ENCODE peak calls at places on chromosomes 13 and 19, in four cellular contexts. L is pancreas, F is cardiac muscle cell, V is foreskin fibroblast. M is an unnamed sample.

GRCh38 chr19:2305424-2305823 is 2.5 kb downstream of the LINGO3 start:
- DNase-seq in F (no peak), V (no peak), L (no peak), M (no peak)

GRCh38 chr13:110989331-110989730 is 74.5 kb upstream of the ANKRD10 start:
- DNase-seq in V (peak), L (no peak), F (no peak), M (peak)

GRCh38 chr19:36604656-36605100 is 435 bp upstream of the ZNF382 start:
- DNase-seq in F (peak), L (peak), V (peak), M (peak)

GRCh38 chr19:35299523-35300339 is 7.8 kb downstream of the MAG start:
- DNase-seq in F (no peak), V (no peak), L (no peak), M (no peak)

GRCh38 chr13:71759506-71760225 is 107.3 kb downstream of the DACH1 start:
- DNase-seq in V (no peak), F (no peak), L (no peak), M (no peak)

GRCh38 chr19:39083983-39084731 is at the start of gene ACP7:
- DNase-seq in V (no peak), F (no peak), L (peak), M (no peak)

GRCh38 chr19:3096902-3097326 is 2.8 kb downstream of the GNA11 start:
- DNase-seq in L (no peak), F (no peak), V (no peak), M (no peak)

GRCh38 chr13:110815471-110816204 is 99.2 kb downstream of the ANKRD10 start:
- DNase-seq in L (no peak), F (no peak), V (no peak), M (no peak)

GRCh38 chr13:19860884-19861655 is 2.4 kb downstream of the ZMYM5 start:
- DNase-seq in L (peak), V (peak), F (peak), M (peak)

GRCh38 chr19:2661615-2662014 is 40.9 kb downstream of the GNG7 start:
- DNase-seq in V (no peak), F (no peak), L (no peak), M (no peak)

GRCh38 chr19:10808937-10809655 is 26.9 kb downstream of the TMED1 start:
- DNase-seq in F (peak), L (no peak), V (peak), M (peak)

GRCh38 chr13:61417171-61417570 is 1.5 kb upstream of the PCDH20 start:
- DNase-seq in L (no peak), V (no peak), F (no peak), M (no peak)

GRCh38 chr13:28652002-28652401 is 6.9 kb upstream of the POMP start:
- DNase-seq in F (no peak), V (no peak), L (no peak), M (no peak)

GRCh38 chr13:99258210-99258860 is at the start of gene GPR18:
- DNase-seq in F (no peak), V (no peak), L (no peak), M (no peak)

GRCh38 chr13:43167058-43167457 is 143.7 kb downstream of the DNAJC15 start:
- DNase-seq in L (no peak), V (no peak), F (no peak), M (no peak)

GRCh38 chr13:47908200-47908902 is 92.7 kb downstream of the SUCLA2 start:
- DNase-seq in F (peak), V (no peak), L (no peak), M (no peak)

GRCh38 chr19:3108775-3109174 is 14.6 kb downstream of the GNA11 start:
- DNase-seq in F (peak), V (peak), L (no peak), M (peak)

GRCh38 chr13:37414667-37415066 is 183.9 kb downstream of the POSTN start:
- DNase-seq in L (no peak), V (no peak), F (no peak), M (no peak)

GRCh38 chr13:36157475-36157874 is 26.3 kb upstream of the DCLK1 start:
- DNase-seq in F (no peak), L (no peak), V (no peak), M (no peak)

GRCh38 chr19:917323-918151 is at the start of gene KISS1R:
- DNase-seq in F (no peak), L (peak), V (no peak), M (no peak)

GRCh38 chr19:3389876-3390361 is 23.5 kb downstream of the NFIC start:
- DNase-seq in V (peak), L (peak), F (no peak), M (peak)

GRCh38 chr13:78595458-78595818 is 7.9 kb downstream of the POU4F1 start:
- DNase-seq in F (no peak), L (no peak), V (no peak), M (no peak)

GRCh38 chr19:1173160-1173844 is 766 bp downstream of the SBNO2 start:
- DNase-seq in V (no peak), F (no peak), L (peak), M (no peak)

GRCh38 chr19:44856438-44857083 is 10.5 kb downstream of the NECTIN2 start:
- DNase-seq in V (no peak), L (no peak), F (no peak), M (no peak)

GRCh38 chr13:99605417-99606321 is 104.4 kb downstream of the TM9SF2 start:
- DNase-seq in L (peak), F (peak), V (no peak), M (peak)

GRCh38 chr19:29612121-29612520 is 6.0 kb downstream of the POP4 start:
- DNase-seq in F (no peak), V (no peak), L (no peak), M (no peak)

GRCh38 chr13:33410619-33411018 is 125.1 kb upstream of the STARD13 start:
- DNase-seq in V (no peak), F (no peak), L (no peak), M (no peak)

GRCh38 chr13:89584058-89584457 is 1763.4 kb upstream of the MIR17HG start:
- DNase-seq in F (peak), L (no peak), V (no peak), M (no peak)

GRCh38 chr19:977058-977464 is 7.1 kb upstream of the WDR18 start:
- DNase-seq in V (no peak), F (no peak), L (no peak), M (no peak)

GRCh38 chr13:113139580-113139979 is 17.0 kb downstream of the F10 start:
- DNase-seq in F (no peak), V (no peak), L (no peak), M (no peak)

GRCh38 chr19:47839913-47840312 is 18.2 kb downstream of the CRX start:
- DNase-seq in L (no peak), V (no peak), F (peak), M (no peak)

GRCh38 chr13:49356224-49356623 is 87.6 kb downstream of the CAB39L start:
- DNase-seq in F (peak), L (no peak), V (peak), M (peak)

GRCh38 chr13:96632536-96633320 is 361.5 kb downstream of the OXGR1 start:
- DNase-seq in L (no peak), V (no peak), F (peak), M (no peak)

GRCh38 chr19:8334458-8335342 is 8.4 kb downstream of the KANK3 start:
- DNase-seq in L (peak), F (peak), V (peak), M (peak)

GRCh38 chr19:18291590-18292459 is 10.4 kb upstream of the JUND start:
- DNase-seq in F (peak), V (peak), L (peak), M (peak)

GRCh38 chr19:1401138-1401888 is at the start of gene GAMT:
- DNase-seq in L (peak), F (peak), V (no peak), M (peak)

GRCh38 chr19:38693380-38694223 is 46.2 kb downstream of the ACTN4 start:
- DNase-seq in L (no peak), F (peak), V (peak), M (peak)

GRCh38 chr13:92802776-92803175 is 423.8 kb upstream of the GPC6 start:
- DNase-seq in F (no peak), L (no peak), V (no peak), M (peak)

GRCh38 chr19:16233836-16234551 is 36.3 kb downstream of the AP1M1 start:
- DNase-seq in V (no peak), F (peak), L (no peak), M (no peak)

GRCh38 chr19:16233081-16233776 is 35.5 kb downstream of the AP1M1 start:
- DNase-seq in V (no peak), L (no peak), F (no peak), M (no peak)

GRCh38 chr19:16232568-16232967 is 34.9 kb downstream of the AP1M1 start:
- DNase-seq in V (no peak), F (no peak), L (no peak), M (no peak)

GRCh38 chr19:16235811-16236710 is 38.4 kb downstream of the AP1M1 start:
- DNase-seq in F (no peak), L (no peak), V (no peak), M (no peak)

GRCh38 chr19:16234552-16235445 is 37.1 kb downstream of the AP1M1 start:
- DNase-seq in V (no peak), L (no peak), F (no peak), M (no peak)
- TF ChIP-seq CTCF in V (no peak), L (no peak), F (no peak), M (no peak)

GRCh38 chr19:6216996-6217751 is 62.6 kb downstream of the MLLT1 start:
- DNase-seq in F (peak), V (no peak), L (peak), M (no peak)

GRCh38 chr19:6216236-6216995 is 63.4 kb downstream of the MLLT1 start:
- DNase-seq in F (no peak), V (no peak), L (peak), M (no peak)

GRCh38 chr19:6219147-6219525 is 60.6 kb downstream of the MLLT1 start:
- DNase-seq in F (no peak), L (no peak), V (no peak), M (no peak)

GRCh38 chr19:6218497-6219146 is 61.2 kb downstream of the MLLT1 start:
- DNase-seq in L (peak), V (peak), F (peak), M (peak)

DNA sequence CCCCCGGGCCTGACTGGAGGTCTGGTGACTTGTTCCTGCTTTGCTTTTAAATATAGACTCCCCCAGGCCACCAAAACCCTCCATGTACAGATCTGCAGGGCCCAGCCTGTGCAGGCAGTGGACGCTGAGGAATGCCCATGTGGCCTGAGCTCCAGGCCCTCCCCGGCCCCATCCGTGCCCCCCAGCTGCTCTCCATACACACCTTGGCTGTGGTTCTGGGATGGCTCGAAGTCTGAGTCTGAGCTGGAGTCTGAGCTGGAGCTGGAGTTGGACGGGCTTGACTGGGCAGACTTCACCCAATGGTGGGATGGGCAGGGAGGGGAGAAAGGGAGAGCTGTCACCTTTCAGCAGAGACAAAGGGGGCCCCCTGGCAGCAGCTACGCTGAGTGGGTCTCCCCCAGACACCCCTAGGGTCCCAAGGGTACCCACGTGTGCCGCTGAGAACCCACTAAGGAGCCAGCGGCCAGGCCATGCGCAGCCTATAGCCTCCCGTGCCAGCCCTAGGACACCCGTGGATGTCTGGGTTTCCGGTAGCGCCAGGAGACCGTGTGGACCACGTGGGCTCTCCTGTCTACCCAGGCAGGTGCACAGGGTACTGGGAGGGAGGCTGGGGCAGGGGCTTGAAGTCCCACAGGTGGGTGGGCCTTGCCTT is 61.9 kb downstream of the MLLT1 start:
- DNase-seq in V (no peak), F (no peak), L (no peak), M (no peak)
- H3K4me3 ChIP-seq in V (no peak), F (no peak), L (no peak), M (no peak)

DNA sequence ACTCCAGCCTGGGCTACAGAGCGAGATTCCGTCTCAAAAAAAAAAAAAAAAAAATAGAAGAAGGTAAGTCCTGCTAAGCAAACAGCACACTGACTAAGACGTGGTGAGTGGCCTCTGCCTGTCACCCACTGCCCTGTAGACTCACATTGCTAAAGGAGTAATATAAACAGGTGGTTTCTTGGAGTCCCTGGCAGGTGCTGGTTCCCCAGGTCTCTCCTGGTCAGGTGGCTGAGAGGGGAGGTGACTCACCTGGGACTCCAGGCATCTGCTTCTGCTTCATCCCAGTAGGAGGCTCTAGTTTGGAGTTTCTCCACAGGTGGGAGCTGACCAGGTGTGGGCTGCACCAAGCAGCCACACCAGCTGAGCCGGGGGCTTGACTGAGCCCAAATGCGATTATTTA is at the start of gene OR10H1:
- DNase-seq in L (no peak), F (no peak), V (no peak), M (no peak)
- TF ChIP-seq CTCF in L (no peak), F (no peak), V (no peak), M (no peak)

GRCh38 chr19:58406818-58407657 is 1.4 kb upstream of the ZNF584 start:
- DNase-seq in V (no peak), L (no peak), F (no peak), M (no peak)
- H3K4me3 ChIP-seq in V (peak), L (peak), F (peak), M (peak)

DNA sequence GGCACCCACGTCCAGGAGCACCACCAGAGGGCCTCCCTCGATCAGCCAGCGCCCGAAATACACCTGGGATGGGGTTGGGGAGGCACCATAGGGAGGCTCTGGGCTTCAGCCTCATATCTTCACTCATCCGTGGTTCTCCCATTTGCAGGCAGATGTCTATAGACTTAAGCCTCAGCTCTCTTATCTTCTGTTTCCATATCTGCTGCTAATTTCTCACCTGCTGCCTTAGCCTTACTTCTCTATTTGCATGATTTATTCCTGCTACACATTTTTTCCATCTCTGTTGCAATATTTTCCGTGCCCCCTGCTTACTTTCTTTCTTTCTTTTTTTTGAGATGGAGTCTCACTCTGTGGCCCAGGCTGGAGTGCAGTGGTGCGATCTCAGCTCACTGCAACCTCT is 5.8 kb downstream of the GYS1 start:
- DNase-seq in V (no peak), L (no peak), F (no peak), M (no peak)
- TF ChIP-seq CTCF in V (no peak), L (no peak), F (no peak), M (no peak)

GRCh38 chr19:13006431-13007281 is 11.4 kb downstream of the NFIX start:
- DNase-seq in L (no peak), F (no peak), V (no peak), M (peak)
- H3K4me3 ChIP-seq in L (no peak), F (no peak), V (no peak), M (no peak)

GRCh38 chr13:38566526-38566925 is 120.4 kb upstream of the FREM2 start:
- DNase-seq in L (no peak), V (no peak), F (peak), M (no peak)

GRCh38 chr13:38566023-38566422 is 120.9 kb upstream of the FREM2 start:
- DNase-seq in F (no peak), V (no peak), L (no peak), M (no peak)

GRCh38 chr13:38564751-38565150 is 122.1 kb upstream of the FREM2 start:
- DNase-seq in V (no peak), L (no peak), F (no peak), M (no peak)

DNA sequence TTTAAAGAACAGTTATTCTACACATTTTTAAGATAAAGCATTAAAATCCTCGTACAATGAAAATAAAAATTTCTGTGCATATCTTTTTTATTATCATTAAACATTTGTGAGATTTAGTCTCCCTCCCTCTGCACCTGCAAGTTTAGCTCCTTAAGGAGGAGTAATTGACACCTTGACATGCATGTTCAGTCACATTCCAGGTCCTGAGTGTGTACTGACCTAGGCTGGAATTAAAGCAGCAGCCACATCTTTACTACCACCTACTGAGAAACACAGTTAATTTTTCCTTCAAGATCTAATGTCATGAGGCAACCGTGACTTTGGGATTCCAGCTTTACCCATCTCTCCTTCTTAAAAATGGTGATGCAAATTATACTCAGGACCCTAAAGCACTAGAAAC is 123.1 kb upstream of the FREM2 start:
- DNase-seq in L (no peak), F (no peak), V (no peak), M (no peak)
- TF ChIP-seq CTCF in L (no peak), F (no peak), V (no peak), M (no peak)

GRCh38 chr19:12783226-12783848 is 7.9 kb upstream of the JUNB start:
- DNase-seq in F (no peak), V (no peak), L (no peak), M (no peak)
- H3K4me3 ChIP-seq in F (peak), V (peak), L (peak), M (peak)

M was measured in AG10803.